ENCODE peak calls at places on chromosome 9, in four cellular contexts. T is psoas muscle, H is tibial nerve, W is heart right ventricle. N is an unnamed sample. For H3K4me1, the result is how much of the 10 kb centered on the place peaks cover.

GRCh38 chr9:125750656-125751035 is 3.5 kb downstream of the PBX3 start:
- DNase-seq in T (no peak), H (no peak), W (no peak), N (no peak)

GRCh38 chr9:19230356-19231125 is at the start of gene DENND4C:
- DNase-seq in T (peak), H (peak), W (peak), N (peak)

GRCh38 chr9:115025721-115026120 is 92.2 kb downstream of the TNC start:
- DNase-seq in T (no peak), H (no peak), W (no peak), N (no peak)

GRCh38 chr9:8570776-8571175 is 771.2 kb upstream of the DMAC1 start:
- DNase-seq in T (no peak), H (no peak), W (no peak), N (no peak)

GRCh38 chr9:30925126-30925525 is 1459.3 kb upstream of the ACO1 start:
- DNase-seq in T (no peak), H (no peak), W (no peak), N (no peak)

GRCh38 chr9:92609142-92609500 is 60.8 kb downstream of the IPPK start:
- DNase-seq in T (no peak), H (no peak), W (no peak), N (no peak)

GRCh38 chr9:69919461-69920061 is 98.9 kb downstream of the CFAP95 start:
- DNase-seq in T (no peak), H (no peak), W (peak), N (no peak)

GRCh38 chr9:4678679-4679267 is 596 bp upstream of the CDC37L1 start:
- DNase-seq in T (no peak), H (no peak), W (peak), N (no peak)

GRCh38 chr9:134626141-134626423 is 15.5 kb upstream of the COL5A1 start:
- DNase-seq in T (no peak), H (no peak), W (no peak), N (no peak)

GRCh38 chr9:7172445-7173115 is 414.8 kb downstream of the KDM4C start:
- DNase-seq in T (no peak), H (no peak), W (no peak), N (no peak)

GRCh38 chr9:131178895-131179294 is 53.5 kb downstream of the NUP214 start:
- DNase-seq in T (no peak), H (no peak), W (no peak), N (no peak)

GRCh38 chr9:126061575-126061974 is 265.1 kb upstream of the MVB12B start:
- DNase-seq in T (no peak), H (no peak), W (no peak), N (no peak)

GRCh38 chr9:96420468-96421219 is 2.5 kb upstream of the ZNF367 start:
- DNase-seq in T (no peak), H (no peak), W (peak), N (peak)

GRCh38 chr9:112331676-112331955 is 1.8 kb downstream of the PTBP3 start:
- DNase-seq in T (no peak), H (no peak), W (no peak), N (no peak)

GRCh38 chr9:88651682-88652633 is 117.0 kb downstream of the NXNL2 start:
- DNase-seq in T (peak), H (peak), W (peak), N (peak)

GRCh38 chr9:115008536-115008935 is 78.1 kb upstream of the TNFSF8 start:
- DNase-seq in T (no peak), H (no peak), W (no peak), N (no peak)

GRCh38 chr9:92564479-92564878 is 28.7 kb upstream of the ECM2 start:
- DNase-seq in T (no peak), H (no peak), W (no peak), N (no peak)

GRCh38 chr9:117718701-117719100 is 14.5 kb downstream of the TLR4 start:
- DNase-seq in T (no peak), H (no peak), W (no peak), N (no peak)

GRCh38 chr9:126113756-126114408 is 212.7 kb upstream of the MVB12B start:
- DNase-seq in T (no peak), H (no peak), W (no peak), N (no peak)

GRCh38 chr9:86315088-86315487 is 32.8 kb upstream of the ISCA1 start:
- DNase-seq in T (no peak), H (no peak), W (no peak), N (no peak)

GRCh38 chr9:106868565-106868964 is 5.6 kb downstream of the ZNF462 start:
- DNase-seq in T (peak), H (peak), W (no peak), N (no peak)

GRCh38 chr9:21919377-21920362 is 74.5 kb downstream of the CDKN2A start:
- DNase-seq in T (no peak), H (no peak), W (no peak), N (no peak)

GRCh38 chr9:35903049-35903448 is 3.0 kb upstream of the HRCT1 start:
- DNase-seq in T (no peak), H (no peak), W (peak), N (no peak)

GRCh38 chr9:93500571-93501298 is 47.4 kb upstream of the FAM120AOS start:
- DNase-seq in T (no peak), H (no peak), W (no peak), N (no peak)

GRCh38 chr9:37994639-37995347 is 74.2 kb downstream of the SHB start:
- DNase-seq in T (peak), H (peak), W (peak), N (no peak)

GRCh38 chr9:4887556-4887955 is 94.8 kb downstream of the RCL1 start:
- DNase-seq in T (no peak), H (no peak), W (peak), N (peak)

GRCh38 chr9:113564804-113565237 is 101.3 kb downstream of the RGS3 start:
- DNase-seq in T (peak), H (no peak), W (peak), N (no peak)

GRCh38 chr9:114503522-114504340 is 1.5 kb downstream of the WHRN start:
- DNase-seq in T (no peak), H (no peak), W (no peak), N (no peak)

GRCh38 chr9:125998837-125999503 is 251.8 kb downstream of the PBX3 start:
- DNase-seq in T (no peak), H (no peak), W (no peak), N (no peak)

GRCh38 chr9:72923077-72923476 is 29.8 kb downstream of the ALDH1A1 start:
- DNase-seq in T (no peak), H (no peak), W (no peak), N (no peak)
- H3K4me1 ChIP-seq in T (under half), H (under half), W (under half), N (under half)

DNA sequence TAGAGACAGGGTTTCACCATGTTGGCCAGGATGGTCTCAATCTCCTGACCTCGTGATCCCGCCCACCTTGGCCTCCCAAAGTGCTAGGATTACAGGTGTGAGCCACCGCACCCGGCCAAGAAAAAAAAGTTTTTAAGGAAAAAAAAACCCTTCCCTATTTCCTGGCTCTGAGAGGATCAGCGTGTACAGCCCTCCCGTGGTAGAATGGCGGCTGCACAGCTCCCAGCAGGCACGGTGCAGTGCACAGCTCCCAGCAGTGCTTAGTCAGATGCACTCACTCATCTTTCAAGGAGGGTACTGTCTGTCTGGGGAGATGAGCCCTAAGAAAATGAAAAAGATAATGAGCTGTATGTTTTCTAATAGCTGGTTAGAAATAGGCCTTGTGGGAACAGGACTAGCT is 36.8 kb upstream of the SLC2A8 start:
- DNase-seq in T (no peak), H (no peak), W (no peak), N (no peak)
- TF ChIP-seq CTCF in T (peak), H (no peak), W (peak), N (peak)

GRCh38 chr9:133143639-133144141 is 20.0 kb downstream of the GBGT1 start:
- DNase-seq in T (no peak), H (no peak), W (no peak), N (no peak)

GRCh38 chr9:133140606-133141005 is 19.6 kb upstream of the RALGDS start:
- DNase-seq in T (no peak), H (no peak), W (no peak), N (no peak)

GRCh38 chr9:133142657-133143592 is 20.8 kb downstream of the GBGT1 start:
- DNase-seq in T (no peak), H (no peak), W (no peak), N (no peak)

GRCh38 chr9:133140174-133140505 is 19.1 kb upstream of the RALGDS start:
- DNase-seq in T (no peak), H (no peak), W (no peak), N (no peak)

GRCh38 chr9:133141833-133142594 is 21.0 kb upstream of the RALGDS start:
- DNase-seq in T (no peak), H (no peak), W (peak), N (no peak)
- H3K4me1 ChIP-seq in T (under half), H (half or more), W (under half), N (under half)

GRCh38 chr9:109249615-109250014 is 71.2 kb downstream of the EPB41L4B start:
- DNase-seq in T (no peak), H (no peak), W (no peak), N (no peak)

GRCh38 chr9:109246533-109246932 is 74.3 kb downstream of the EPB41L4B start:
- DNase-seq in T (no peak), H (no peak), W (no peak), N (no peak)

GRCh38 chr9:109250311-109250741 is 70.5 kb downstream of the EPB41L4B start:
- DNase-seq in T (no peak), H (no peak), W (no peak), N (no peak)

GRCh38 chr9:109247228-109247627 is 73.6 kb downstream of the EPB41L4B start:
- DNase-seq in T (no peak), H (no peak), W (no peak), N (no peak)

DNA sequence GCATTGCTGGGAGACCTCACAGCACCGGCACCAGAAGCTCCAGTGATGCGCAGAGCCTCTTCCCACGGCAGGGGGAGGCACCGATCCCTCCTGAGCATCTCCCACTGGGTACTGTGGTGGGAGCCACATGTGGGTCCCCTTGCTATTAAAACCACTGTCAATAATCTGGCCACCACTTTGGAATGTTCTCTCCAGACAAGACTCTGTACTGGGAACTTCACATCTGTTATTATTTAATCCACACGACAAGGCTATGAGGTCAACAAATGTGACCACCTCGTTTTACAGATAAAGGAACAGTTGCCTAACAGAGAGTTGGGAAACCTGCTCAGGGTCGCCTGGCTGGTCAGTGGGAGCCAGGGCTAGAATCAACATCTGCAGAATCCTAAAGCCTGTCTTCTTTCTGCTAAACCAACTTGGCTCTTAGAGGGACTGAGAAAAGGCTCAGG is 72.7 kb downstream of the EPB41L4B start:
- DNase-seq in T (no peak), H (no peak), W (no peak), N (no peak)
- TF ChIP-seq CTCF in T (no peak), H (no peak), W (no peak), N (no peak)

GRCh38 chr9:77851862-77852602 is 179.6 kb downstream of the GNAQ start:
- DNase-seq in T (no peak), H (no peak), W (no peak), N (no peak)
- H3K4me1 ChIP-seq in T (under half), H (under half), W (under half), N (under half)

GRCh38 chr9:111298831-111299603 is 31.0 kb downstream of the OR2K2 start:
- DNase-seq in T (peak), H (peak), W (peak), N (no peak)
- TF ChIP-seq CTCF in T (peak), H (peak), W (peak), N (peak)

GRCh38 chr9:136525207-136525606 is 20.6 kb downstream of the NOTCH1 start:
- DNase-seq in T (no peak), H (no peak), W (no peak), N (no peak)

GRCh38 chr9:136519263-136520052 is 26.4 kb downstream of the NOTCH1 start:
- DNase-seq in T (no peak), H (no peak), W (no peak), N (no peak)

GRCh38 chr9:136521541-136521940 is 24.3 kb downstream of the NOTCH1 start:
- DNase-seq in T (peak), H (no peak), W (no peak), N (no peak)

GRCh38 chr9:136520053-136520540 is 25.8 kb downstream of the NOTCH1 start:
- DNase-seq in T (no peak), H (no peak), W (no peak), N (no peak)

GRCh38 chr9:136522354-136523237 is 23.3 kb downstream of the NOTCH1 start:
- DNase-seq in T (no peak), H (no peak), W (no peak), N (no peak)
- H3K4me1 ChIP-seq in T (under half), H (under half), W (under half), N (under half)

N was measured in thoracic aorta.